ENCODE peak calls at places on chromosome 7, in eight cellular contexts. X, S, I, O, K, Y, E and U are unnamed samples.
A peak's percentile ranks its signal among the peaks of the same experiment; 100 is the strongest.

GRCh38 chr7:99106411-99106810 is 37.5 kb downstream of the SMURF1 start:
- DNase-seq in X (no peak), K (no peak), S (no peak), E (no peak), Y (no peak), I (no peak), O (no peak), U (no peak)

GRCh38 chr7:34298492-34298891 is 359.5 kb upstream of the NPSR1 start:
- DNase-seq in Y (no peak), I (no peak), O (no peak), K (no peak), E (no peak), X (no peak), S (no peak), U (no peak)

GRCh38 chr7:29454899-29455451 is 108.7 kb upstream of the PRR15 start:
- DNase-seq in K (no peak), I (no peak), S (no peak), E (no peak), X (no peak), Y (no peak), O (no peak), U (no peak)

GRCh38 chr7:27560706-27561235 is 101.9 kb downstream of the HIBADH start:
- DNase-seq in O (no peak), E (no peak), Y (peak; percentile 77), I (no peak), S (no peak), X (no peak), K (no peak), U (peak; percentile 23)

GRCh38 chr7:148395292-148395691 is 195.3 kb upstream of the C7orf33 start:
- DNase-seq in K (no peak), O (no peak), E (no peak), Y (no peak), X (no peak), S (no peak), I (no peak), U (no peak)

GRCh38 chr7:137878333-137878961 is 31.7 kb upstream of the DGKI start:
- DNase-seq in K (no peak), X (no peak), O (no peak), Y (peak; percentile 23), S (peak; percentile 43), I (no peak), E (no peak), U (no peak)

GRCh38 chr7:66894463-66895080 is 26.5 kb upstream of the TMEM248 start:
- DNase-seq in X (no peak), K (no peak), E (no peak), S (no peak), Y (no peak), I (no peak), O (no peak), U (peak; percentile 17)

GRCh38 chr7:150958071-150958552 is 20.0 kb downstream of the KCNH2 start:
- DNase-seq in I (no peak), X (no peak), O (no peak), E (no peak), Y (no peak), S (no peak), K (no peak), U (no peak)

GRCh38 chr7:88322151-88322550 is 15.5 kb upstream of the STEAP4 start:
- DNase-seq in E (no peak), X (no peak), S (no peak), Y (no peak), K (no peak), O (no peak), I (no peak), U (no peak)

GRCh38 chr7:149454006-149454405 is 6.9 kb downstream of the ZNF777 start:
- DNase-seq in X (no peak), E (no peak), I (no peak), O (no peak), Y (no peak), S (no peak), K (peak; percentile 76), U (no peak)

GRCh38 chr7:1710936-1711335 is 40.9 kb downstream of the ELFN1 start:
- DNase-seq in O (no peak), I (no peak), S (no peak), K (no peak), Y (no peak), X (no peak), E (no peak), U (no peak)

GRCh38 chr7:15280078-15280734 is 281.6 kb downstream of the AGMO start:
- DNase-seq in E (no peak), I (peak; percentile 46), Y (no peak), K (peak; percentile 45), O (no peak), X (no peak), S (no peak), U (no peak)

GRCh38 chr7:156558198-156558597 is 82.4 kb upstream of the RNF32 start:
- DNase-seq in S (no peak), E (no peak), X (no peak), K (no peak), O (no peak), I (no peak), Y (peak; percentile 52), U (no peak)

GRCh38 chr7:140586517-140586916 is 54.1 kb downstream of the DENND2A start:
- DNase-seq in E (no peak), O (no peak), Y (no peak), K (peak; percentile 47), I (no peak), X (no peak), S (no peak), U (no peak)

GRCh38 chr7:29457565-29457971 is 106.1 kb upstream of the PRR15 start:
- DNase-seq in Y (peak; percentile 50), O (peak; percentile 30), E (no peak), S (no peak), X (no peak), I (no peak), K (no peak), U (no peak)

GRCh38 chr7:34845666-34846361 is 187.8 kb downstream of the NPSR1 start:
- DNase-seq in X (no peak), S (no peak), Y (no peak), E (no peak), O (no peak), K (no peak), I (no peak), U (no peak)

GRCh38 chr7:74015670-74016069 is 12.3 kb upstream of the ELN start:
- DNase-seq in I (no peak), Y (no peak), X (no peak), S (no peak), O (no peak), E (no peak), K (no peak), U (no peak)